ENCODE peak calls at places on chromosomes 1 and 21, in nine cellular contexts. O is AG08396; P is activated CD4-positive, CD25-positive, alpha-beta regulatory T cell; U is upper lobe of right lung; G is SK-N-SH; X is ELF-1; L is GM06990; W is left kidney; M is stimulated activated CD4-positive, alpha-beta T cell treated with anti-CD3 and anti-CD28 coated beads, Interleukin-15, amount 100 ng/mL, for 1 hour. D is an unnamed sample.

GRCh38 chr1:105793541-105794146 is 1262.8 kb upstream of the PRMT6 start:
- DNase-seq in X (peak; percentile 14), P (no peak), G (peak; percentile 69), O (peak; percentile 7), M (no peak), L (no peak), W (peak; percentile 82), U (no peak), D (no peak)

GRCh38 chr1:207747627-207748492 is 4.0 kb upstream of the CD46 start:
- DNase-seq in O (no peak), U (no peak), G (no peak), L (no peak), W (no peak), P (no peak), M (no peak), X (no peak), D (no peak)

GRCh38 chr1:45375104-45376090 is 35.2 kb upstream of the MUTYH start:
- DNase-seq in M (no peak), P (no peak), U (no peak), L (no peak), X (no peak), W (no peak), G (no peak), O (peak; percentile 10), D (no peak)

GRCh38 chr1:220888665-220888986 is 9.4 kb downstream of the HLX start:
- DNase-seq in X (no peak), G (no peak), P (no peak), M (no peak), U (no peak), W (no peak), L (no peak), O (no peak), D (no peak)

GRCh38 chr1:29835486-29836273 is 599.4 kb downstream of the PTPRU start:
- DNase-seq in P (no peak), O (no peak), M (no peak), X (no peak), U (no peak), L (peak; percentile 20), W (no peak), G (no peak), D (no peak)

GRCh38 chr1:233168384-233168783 is 127.1 kb downstream of the PCNX2 start:
- DNase-seq in X (no peak), P (no peak), M (no peak), U (no peak), G (no peak), W (no peak), O (no peak), L (no peak), D (no peak)

GRCh38 chr1:19688041-19688842 is 23.6 kb downstream of the HTR6 start:
- DNase-seq in O (no peak), P (no peak), W (no peak), L (no peak), X (no peak), U (no peak), M (no peak), G (no peak), D (no peak)

GRCh38 chr1:115726161-115726560 is 42.4 kb downstream of the CASQ2 start:
- DNase-seq in X (no peak), U (no peak), L (no peak), P (no peak), G (no peak), M (no peak), W (no peak), O (no peak), D (no peak)

GRCh38 chr1:112995890-112996289 is 39.9 kb upstream of the SLC16A1 start:
- DNase-seq in P (no peak), U (no peak), G (no peak), X (no peak), O (no peak), W (no peak), L (no peak), M (no peak), D (no peak)

GRCh38 chr1:90189889-90190288 is 195.0 kb downstream of the ZNF326 start:
- DNase-seq in W (no peak), P (no peak), G (no peak), U (no peak), X (no peak), L (no peak), M (no peak), O (no peak), D (no peak)

GRCh38 chr1:54566438-54567141 is 18.6 kb downstream of the ACOT11 start:
- DNase-seq in U (no peak), M (no peak), O (no peak), P (no peak), G (no peak), L (no peak), X (no peak), W (no peak), D (no peak)

GRCh38 chr21:34185051-34185750 is 111.8 kb downstream of the MRPS6 start:
- DNase-seq in X (no peak), M (no peak), O (no peak), U (no peak), W (no peak), G (no peak), L (no peak), P (no peak), D (no peak)

GRCh38 chr1:62437273-62437945 is 560 bp downstream of the USP1 start:
- DNase-seq in O (peak; percentile 19), P (peak; percentile 19), W (peak; percentile 59), G (no peak), M (peak; percentile 22), L (no peak), U (no peak), X (no peak), D (peak; percentile 26)

GRCh38 chr1:103937763-103938357 is 188.2 kb downstream of the AMY1C start:
- DNase-seq in X (no peak), W (no peak), U (no peak), G (no peak), O (no peak), M (no peak), L (peak; percentile 7), P (no peak), D (no peak)

GRCh38 chr1:230552880-230553279 is 89.4 kb upstream of the COG2 start:
- DNase-seq in M (no peak), U (no peak), G (no peak), W (no peak), P (no peak), O (no peak), L (no peak), X (no peak), D (no peak)

GRCh38 chr1:24060482-24060881 is 51.5 kb downstream of the MYOM3 start:
- DNase-seq in M (no peak), U (peak; percentile 42), O (no peak), G (no peak), X (no peak), L (no peak), P (no peak), W (no peak), D (no peak)

GRCh38 chr1:155081472-155082300 is 3.0 kb downstream of the EFNA3 start:
- DNase-seq in G (no peak), P (no peak), X (peak; percentile 53), O (no peak), U (no peak), W (peak; percentile 56), M (no peak), L (no peak), D (no peak)

GRCh38 chr1:33435096-33435820 is 4.4 kb upstream of the PHC2 start:
- DNase-seq in G (no peak), X (no peak), M (no peak), W (peak; percentile 54), L (no peak), O (no peak), U (no peak), P (no peak), D (no peak)

GRCh38 chr1:75794382-75794781 is 2.3 kb upstream of the MSH4 start:
- DNase-seq in L (no peak), P (no peak), W (no peak), U (no peak), G (no peak), M (no peak), O (no peak), X (no peak), D (no peak)

GRCh38 chr1:113072141-113072756 is 749 bp upstream of the LRIG2 start:
- DNase-seq in G (no peak), P (no peak), M (no peak), U (no peak), L (no peak), X (no peak), O (no peak), W (no peak), D (no peak)

GRCh38 chr21:36321325-36322082 is 1.5 kb downstream of the MORC3 start:
- DNase-seq in W (peak; percentile 57), U (no peak), L (peak; percentile 18), X (peak; percentile 81), G (peak; percentile 63), M (no peak), P (no peak), O (peak; percentile 13), D (no peak)

GRCh38 chr1:157086299-157086698 is 13.3 kb downstream of the ETV3L start:
- DNase-seq in G (no peak), U (peak; percentile 31), W (no peak), P (no peak), O (no peak), X (peak; percentile 46), M (no peak), L (no peak), D (no peak)

D was measured in T-helper 1 cell.